ENCODE peak calls at places on chromosomes 7 and 10, in seven cellular contexts. One of them, this sample, is unnamed. For H3K36me3, the result is how much of the 10 kb centered on the place peaks cover.

GRCh38 chr7:70710011-70710480 is 421.9 kb upstream of the GALNT17 start:
- DNase-seq in prostate gland: peak
- DNase-seq in tibial artery: no peak
- DNase-seq in neural progenitor cell: no peak
- DNase-seq in PC-3: no peak
- DNase-seq in stomach: no peak
- DNase-seq in left ventricle myocardium inferior: no peak
- DNase-seq in this sample: no peak

GRCh38 chr7:3579638-3580219 is 278.7 kb downstream of the SDK1 start:
- DNase-seq in prostate gland: no peak
- DNase-seq in tibial artery: no peak
- DNase-seq in neural progenitor cell: no peak
- DNase-seq in PC-3: peak
- DNase-seq in stomach: no peak
- DNase-seq in left ventricle myocardium inferior: no peak
- DNase-seq in this sample: no peak

GRCh38 chr10:34786464-34786863 is 28.6 kb downstream of the PARD3 start:
- DNase-seq in prostate gland: no peak
- DNase-seq in tibial artery: no peak
- DNase-seq in neural progenitor cell: no peak
- DNase-seq in PC-3: peak
- DNase-seq in stomach: no peak
- DNase-seq in left ventricle myocardium inferior: no peak
- DNase-seq in this sample: no peak

GRCh38 chr7:132618271-132618955 is 42.1 kb upstream of the PLXNA4 start:
- DNase-seq in prostate gland: no peak
- DNase-seq in tibial artery: no peak
- DNase-seq in neural progenitor cell: no peak
- DNase-seq in PC-3: no peak
- DNase-seq in stomach: no peak
- DNase-seq in left ventricle myocardium inferior: no peak
- DNase-seq in this sample: no peak

GRCh38 chr7:886626-887487 is 10.5 kb downstream of the GET4 start:
- DNase-seq in prostate gland: no peak
- DNase-seq in tibial artery: no peak
- DNase-seq in neural progenitor cell: no peak
- DNase-seq in PC-3: no peak
- DNase-seq in stomach: no peak
- DNase-seq in left ventricle myocardium inferior: peak
- DNase-seq in this sample: peak

GRCh38 chr10:22605168-22605567 is 109.2 kb downstream of the PIP4K2A start:
- DNase-seq in prostate gland: no peak
- DNase-seq in tibial artery: no peak
- DNase-seq in neural progenitor cell: peak
- DNase-seq in PC-3: no peak
- DNase-seq in stomach: no peak
- DNase-seq in left ventricle myocardium inferior: no peak
- DNase-seq in this sample: no peak

GRCh38 chr7:77409739-77410545 is 6.2 kb downstream of the GSAP start:
- DNase-seq in prostate gland: no peak
- DNase-seq in tibial artery: no peak
- DNase-seq in neural progenitor cell: no peak
- DNase-seq in PC-3: peak
- DNase-seq in stomach: no peak
- DNase-seq in left ventricle myocardium inferior: no peak
- DNase-seq in this sample: no peak

GRCh38 chr10:124532106-124532641 is 70.6 kb downstream of the LHPP start:
- DNase-seq in prostate gland: no peak
- DNase-seq in tibial artery: no peak
- DNase-seq in neural progenitor cell: peak
- DNase-seq in PC-3: peak
- DNase-seq in stomach: no peak
- DNase-seq in left ventricle myocardium inferior: no peak
- DNase-seq in this sample: no peak

GRCh38 chr10:109374215-109374614 is 549.1 kb downstream of the XPNPEP1 start:
- DNase-seq in prostate gland: no peak
- DNase-seq in tibial artery: no peak
- DNase-seq in neural progenitor cell: no peak
- DNase-seq in PC-3: peak
- DNase-seq in stomach: no peak
- DNase-seq in left ventricle myocardium inferior: no peak
- DNase-seq in this sample: no peak

GRCh38 chr10:4195214-4195613 is 410.2 kb upstream of the KLF6 start:
- DNase-seq in prostate gland: no peak
- DNase-seq in tibial artery: no peak
- DNase-seq in neural progenitor cell: no peak
- DNase-seq in PC-3: peak
- DNase-seq in stomach: no peak
- DNase-seq in left ventricle myocardium inferior: no peak
- DNase-seq in this sample: no peak

GRCh38 chr10:104581884-104582603 is 59.0 kb upstream of the SORCS3 start:
- DNase-seq in prostate gland: no peak
- DNase-seq in tibial artery: no peak
- DNase-seq in neural progenitor cell: no peak
- DNase-seq in PC-3: no peak
- DNase-seq in stomach: no peak
- DNase-seq in left ventricle myocardium inferior: no peak
- DNase-seq in this sample: no peak

GRCh38 chr7:151018421-151019129 is 5.7 kb downstream of the ATG9B start:
- DNase-seq in prostate gland: no peak
- DNase-seq in tibial artery: no peak
- DNase-seq in neural progenitor cell: peak
- DNase-seq in PC-3: no peak
- DNase-seq in stomach: peak
- DNase-seq in left ventricle myocardium inferior: no peak
- DNase-seq in this sample: no peak

GRCh38 chr10:119608316-119609155 is 11.8 kb upstream of the TIAL1 start:
- DNase-seq in prostate gland: peak
- DNase-seq in tibial artery: no peak
- DNase-seq in neural progenitor cell: peak
- DNase-seq in PC-3: peak
- DNase-seq in stomach: peak
- DNase-seq in left ventricle myocardium inferior: peak
- DNase-seq in this sample: peak

DNA sequence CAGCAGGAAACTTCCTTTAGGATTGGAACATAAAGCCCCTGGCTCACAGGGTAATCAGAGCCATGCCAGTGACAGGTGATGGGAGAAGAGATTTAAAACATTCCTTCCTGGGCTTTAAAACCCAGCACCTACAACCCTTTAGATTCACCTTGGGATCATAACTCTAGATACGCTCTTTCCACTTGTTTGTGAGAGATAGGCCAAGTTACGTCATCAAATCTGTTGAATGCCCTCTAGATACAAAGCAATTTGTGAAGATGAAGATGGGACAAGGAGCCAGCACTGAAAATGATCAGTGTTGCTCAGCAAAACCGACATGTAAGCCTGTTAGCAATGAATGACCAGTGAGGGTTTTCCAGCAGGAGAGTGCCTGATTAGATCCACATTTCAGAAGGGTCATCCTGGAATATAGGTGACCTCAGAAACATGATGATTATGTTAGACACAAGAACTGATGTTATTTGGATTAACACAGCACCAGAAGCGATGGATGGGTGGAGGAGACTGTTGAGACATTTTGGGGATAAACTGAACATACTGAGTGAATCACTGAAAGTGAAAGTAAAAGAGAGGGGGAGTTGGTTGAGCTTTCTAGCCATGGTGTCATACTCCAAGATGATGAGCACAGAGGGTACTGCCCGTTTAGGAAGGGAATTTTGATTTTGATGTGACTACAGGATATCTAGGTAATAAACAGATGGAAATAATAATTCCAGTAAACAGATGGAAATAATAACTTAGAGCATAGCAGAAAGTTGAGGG is 248.2 kb upstream of the NPY start:
- DNase-seq in prostate gland: no peak
- DNase-seq in tibial artery: no peak
- DNase-seq in neural progenitor cell: no peak
- DNase-seq in PC-3: no peak
- DNase-seq in stomach: no peak
- DNase-seq in left ventricle myocardium inferior: no peak
- DNase-seq in this sample: no peak
- H3K4me3 ChIP-seq in prostate gland: no peak
- H3K4me3 ChIP-seq in tibial artery: no peak
- H3K4me3 ChIP-seq in neural progenitor cell: no peak
- H3K4me3 ChIP-seq in PC-3: no peak
- H3K4me3 ChIP-seq in stomach: no peak
- H3K4me3 ChIP-seq in left ventricle myocardium inferior: no peak
- H3K4me3 ChIP-seq in this sample: no peak

GRCh38 chr10:80506836-80507483 is 30.7 kb upstream of the SH2D4B start:
- DNase-seq in prostate gland: no peak
- DNase-seq in tibial artery: peak
- DNase-seq in neural progenitor cell: no peak
- DNase-seq in PC-3: no peak
- DNase-seq in stomach: no peak
- DNase-seq in left ventricle myocardium inferior: no peak
- DNase-seq in this sample: no peak

GRCh38 chr10:80506189-80506575 is 31.5 kb upstream of the SH2D4B start:
- DNase-seq in prostate gland: no peak
- DNase-seq in tibial artery: no peak
- DNase-seq in neural progenitor cell: no peak
- DNase-seq in PC-3: no peak
- DNase-seq in stomach: no peak
- DNase-seq in left ventricle myocardium inferior: no peak
- DNase-seq in this sample: no peak

GRCh38 chr10:80509108-80509402 is 28.6 kb upstream of the SH2D4B start:
- DNase-seq in prostate gland: no peak
- DNase-seq in tibial artery: peak
- DNase-seq in neural progenitor cell: no peak
- DNase-seq in PC-3: no peak
- DNase-seq in stomach: no peak
- DNase-seq in left ventricle myocardium inferior: no peak
- DNase-seq in this sample: no peak

GRCh38 chr10:80509403-80510161 is 28.1 kb upstream of the SH2D4B start:
- DNase-seq in prostate gland: no peak
- DNase-seq in tibial artery: peak
- DNase-seq in neural progenitor cell: no peak
- DNase-seq in PC-3: no peak
- DNase-seq in stomach: no peak
- DNase-seq in left ventricle myocardium inferior: peak
- DNase-seq in this sample: no peak

DNA sequence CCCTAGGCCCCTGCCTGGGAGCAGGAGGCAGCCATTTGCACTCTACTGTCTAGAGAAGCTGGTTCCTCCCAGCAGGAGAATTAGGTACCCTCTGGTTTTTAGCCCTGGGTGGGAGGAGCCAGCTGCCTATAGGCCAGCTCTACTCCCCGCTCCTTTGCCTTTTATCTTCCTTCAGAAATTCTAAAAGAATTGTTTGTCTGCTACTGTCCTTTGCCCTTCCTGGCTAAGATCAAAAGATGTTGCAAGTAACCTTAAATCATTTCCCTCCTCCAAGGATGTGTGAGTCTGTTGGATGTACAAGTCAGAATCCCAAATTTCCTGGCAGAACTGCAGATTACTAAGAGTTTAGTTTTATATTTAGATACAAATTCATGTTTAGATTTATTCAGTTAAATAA is 30.2 kb upstream of the SH2D4B start:
- DNase-seq in prostate gland: no peak
- DNase-seq in tibial artery: no peak
- DNase-seq in neural progenitor cell: no peak
- DNase-seq in PC-3: no peak
- DNase-seq in stomach: no peak
- DNase-seq in left ventricle myocardium inferior: no peak
- DNase-seq in this sample: no peak
- H3K27ac ChIP-seq in prostate gland: no peak
- H3K27ac ChIP-seq in tibial artery: no peak
- H3K27ac ChIP-seq in neural progenitor cell: no peak
- H3K27ac ChIP-seq in PC-3: no peak
- H3K27ac ChIP-seq in stomach: no peak
- H3K27ac ChIP-seq in left ventricle myocardium inferior: peak
- H3K27ac ChIP-seq in this sample: peak

GRCh38 chr10:3169738-3170137 is 2.8 kb downstream of the PITRM1 start:
- DNase-seq in prostate gland: no peak
- DNase-seq in tibial artery: no peak
- DNase-seq in neural progenitor cell: peak
- DNase-seq in PC-3: no peak
- DNase-seq in stomach: no peak
- DNase-seq in left ventricle myocardium inferior: no peak
- DNase-seq in this sample: no peak

GRCh38 chr10:3167611-3168330 is 4.8 kb downstream of the PITRM1 start:
- DNase-seq in prostate gland: no peak
- DNase-seq in tibial artery: no peak
- DNase-seq in neural progenitor cell: no peak
- DNase-seq in PC-3: peak
- DNase-seq in stomach: no peak
- DNase-seq in left ventricle myocardium inferior: no peak
- DNase-seq in this sample: no peak

GRCh38 chr10:3172081-3172445 is 519 bp downstream of the PITRM1 start:
- DNase-seq in prostate gland: no peak
- DNase-seq in tibial artery: no peak
- DNase-seq in neural progenitor cell: no peak
- DNase-seq in PC-3: peak
- DNase-seq in stomach: no peak
- DNase-seq in left ventricle myocardium inferior: no peak
- DNase-seq in this sample: no peak

GRCh38 chr10:3166496-3167290 is 5.9 kb downstream of the PITRM1 start:
- DNase-seq in prostate gland: no peak
- DNase-seq in tibial artery: no peak
- DNase-seq in neural progenitor cell: no peak
- DNase-seq in PC-3: no peak
- DNase-seq in stomach: no peak
- DNase-seq in left ventricle myocardium inferior: no peak
- DNase-seq in this sample: no peak

GRCh38 chr10:3169271-3169670 is 3.3 kb downstream of the PITRM1 start:
- DNase-seq in prostate gland: no peak
- DNase-seq in tibial artery: no peak
- DNase-seq in neural progenitor cell: no peak
- DNase-seq in PC-3: no peak
- DNase-seq in stomach: no peak
- DNase-seq in left ventricle myocardium inferior: no peak
- DNase-seq in this sample: no peak
- H3K36me3 ChIP-seq in prostate gland: under half
- H3K36me3 ChIP-seq in tibial artery: half or more
- H3K36me3 ChIP-seq in neural progenitor cell: under half
- H3K36me3 ChIP-seq in PC-3: under half
- H3K36me3 ChIP-seq in stomach: half or more
- H3K36me3 ChIP-seq in left ventricle myocardium inferior: half or more
- H3K36me3 ChIP-seq in this sample: half or more

GRCh38 chr7:5681979-5682546 is 99.4 kb downstream of the RNF216 start:
- DNase-seq in prostate gland: no peak
- DNase-seq in tibial artery: peak
- DNase-seq in neural progenitor cell: no peak
- DNase-seq in PC-3: no peak
- DNase-seq in stomach: no peak
- DNase-seq in left ventricle myocardium inferior: no peak
- DNase-seq in this sample: no peak

GRCh38 chr7:5686131-5686530 is 95.3 kb downstream of the RNF216 start:
- DNase-seq in prostate gland: no peak
- DNase-seq in tibial artery: no peak
- DNase-seq in neural progenitor cell: no peak
- DNase-seq in PC-3: no peak
- DNase-seq in stomach: no peak
- DNase-seq in left ventricle myocardium inferior: no peak
- DNase-seq in this sample: no peak

GRCh38 chr7:5682889-5683670 is 98.4 kb downstream of the RNF216 start:
- DNase-seq in prostate gland: no peak
- DNase-seq in tibial artery: no peak
- DNase-seq in neural progenitor cell: no peak
- DNase-seq in PC-3: no peak
- DNase-seq in stomach: no peak
- DNase-seq in left ventricle myocardium inferior: no peak
- DNase-seq in this sample: no peak

GRCh38 chr7:5687936-5688673 is 93.4 kb downstream of the RNF216 start:
- DNase-seq in prostate gland: no peak
- DNase-seq in tibial artery: no peak
- DNase-seq in neural progenitor cell: no peak
- DNase-seq in PC-3: no peak
- DNase-seq in stomach: no peak
- DNase-seq in left ventricle myocardium inferior: no peak
- DNase-seq in this sample: no peak

GRCh38 chr7:5685192-5685591 is 96.3 kb downstream of the RNF216 start:
- DNase-seq in prostate gland: no peak
- DNase-seq in tibial artery: no peak
- DNase-seq in neural progenitor cell: no peak
- DNase-seq in PC-3: no peak
- DNase-seq in stomach: no peak
- DNase-seq in left ventricle myocardium inferior: no peak
- DNase-seq in this sample: no peak
- H3K4me3 ChIP-seq in prostate gland: no peak
- H3K4me3 ChIP-seq in tibial artery: no peak
- H3K4me3 ChIP-seq in neural progenitor cell: no peak
- H3K4me3 ChIP-seq in PC-3: no peak
- H3K4me3 ChIP-seq in stomach: no peak
- H3K4me3 ChIP-seq in left ventricle myocardium inferior: no peak
- H3K4me3 ChIP-seq in this sample: no peak